ENCODE peak calls at places on chromosomes 12 and 14, in four cellular contexts. One of them, this sample, is unnamed.
A peak's percentile ranks its signal among the peaks of the same experiment; 100 is the strongest.

GRCh38 chr12:108332791-108333382 is 6.2 kb downstream of the CMKLR1 start:
- DNase-seq in activated CD4-positive, alpha-beta T cell treated with anti-CD3 and anti-CD28 coated beads, Interleukin-2, amount 10 ng/mL, durations not matched to agents 7 days and 5 days: no peak
- DNase-seq in GM04503: peak; percentile 11
- DNase-seq in left ventricle myocardium superior: peak; percentile 50
- DNase-seq in this sample: peak; percentile 62

GRCh38 chr14:67311868-67312267 is 47.7 kb downstream of the ATP6V1D start:
- DNase-seq in activated CD4-positive, alpha-beta T cell treated with anti-CD3 and anti-CD28 coated beads, Interleukin-2, amount 10 ng/mL, durations not matched to agents 7 days and 5 days: no peak
- DNase-seq in GM04503: no peak
- DNase-seq in left ventricle myocardium superior: no peak
- DNase-seq in this sample: no peak

GRCh38 chr12:51926718-51927117 is 19.4 kb downstream of the ACVRL1 start:
- DNase-seq in activated CD4-positive, alpha-beta T cell treated with anti-CD3 and anti-CD28 coated beads, Interleukin-2, amount 10 ng/mL, durations not matched to agents 7 days and 5 days: peak; percentile 58
- DNase-seq in GM04503: no peak
- DNase-seq in left ventricle myocardium superior: no peak
- DNase-seq in this sample: no peak

GRCh38 chr14:29749327-29749726 is 178.3 kb downstream of the PRKD1 start:
- DNase-seq in activated CD4-positive, alpha-beta T cell treated with anti-CD3 and anti-CD28 coated beads, Interleukin-2, amount 10 ng/mL, durations not matched to agents 7 days and 5 days: no peak
- DNase-seq in GM04503: no peak
- DNase-seq in left ventricle myocardium superior: no peak
- DNase-seq in this sample: no peak

GRCh38 chr12:128069359-128069997 is 197.5 kb upstream of the TMEM132C start:
- DNase-seq in activated CD4-positive, alpha-beta T cell treated with anti-CD3 and anti-CD28 coated beads, Interleukin-2, amount 10 ng/mL, durations not matched to agents 7 days and 5 days: peak; percentile 18
- DNase-seq in GM04503: peak; percentile 4
- DNase-seq in left ventricle myocardium superior: no peak
- DNase-seq in this sample: peak; percentile 25

GRCh38 chr12:53625373-53625945 is 723 bp downstream of the ATF7 start:
- DNase-seq in activated CD4-positive, alpha-beta T cell treated with anti-CD3 and anti-CD28 coated beads, Interleukin-2, amount 10 ng/mL, durations not matched to agents 7 days and 5 days: no peak
- DNase-seq in GM04503: no peak
- DNase-seq in left ventricle myocardium superior: no peak
- DNase-seq in this sample: no peak

GRCh38 chr12:70068743-70069142 is 174.5 kb upstream of the CNOT2 start:
- DNase-seq in activated CD4-positive, alpha-beta T cell treated with anti-CD3 and anti-CD28 coated beads, Interleukin-2, amount 10 ng/mL, durations not matched to agents 7 days and 5 days: no peak
- DNase-seq in GM04503: no peak
- DNase-seq in left ventricle myocardium superior: no peak
- DNase-seq in this sample: no peak

GRCh38 chr12:119589087-119589486 is 4.5 kb upstream of the TMEM233 start:
- DNase-seq in activated CD4-positive, alpha-beta T cell treated with anti-CD3 and anti-CD28 coated beads, Interleukin-2, amount 10 ng/mL, durations not matched to agents 7 days and 5 days: no peak
- DNase-seq in GM04503: no peak
- DNase-seq in left ventricle myocardium superior: no peak
- DNase-seq in this sample: no peak

GRCh38 chr14:105168979-105169507 is 467 bp upstream of the JAG2 start:
- DNase-seq in activated CD4-positive, alpha-beta T cell treated with anti-CD3 and anti-CD28 coated beads, Interleukin-2, amount 10 ng/mL, durations not matched to agents 7 days and 5 days: peak; percentile 36
- DNase-seq in GM04503: no peak
- DNase-seq in left ventricle myocardium superior: peak; percentile 62
- DNase-seq in this sample: no peak

GRCh38 chr12:57276935-57277563 is 26.1 kb upstream of the STAC3 start:
- DNase-seq in activated CD4-positive, alpha-beta T cell treated with anti-CD3 and anti-CD28 coated beads, Interleukin-2, amount 10 ng/mL, durations not matched to agents 7 days and 5 days: peak; percentile 13
- DNase-seq in GM04503: no peak
- DNase-seq in left ventricle myocardium superior: no peak
- DNase-seq in this sample: no peak

GRCh38 chr12:65536876-65537661 is 258.6 kb downstream of the MSRB3 start:
- DNase-seq in activated CD4-positive, alpha-beta T cell treated with anti-CD3 and anti-CD28 coated beads, Interleukin-2, amount 10 ng/mL, durations not matched to agents 7 days and 5 days: no peak
- DNase-seq in GM04503: peak; percentile 100
- DNase-seq in left ventricle myocardium superior: no peak
- DNase-seq in this sample: no peak

GRCh38 chr14:67704484-67705089 is 2.9 kb downstream of the RDH12 start:
- DNase-seq in activated CD4-positive, alpha-beta T cell treated with anti-CD3 and anti-CD28 coated beads, Interleukin-2, amount 10 ng/mL, durations not matched to agents 7 days and 5 days: peak; percentile 52
- DNase-seq in GM04503: peak; percentile 3
- DNase-seq in left ventricle myocardium superior: no peak
- DNase-seq in this sample: no peak

GRCh38 chr14:20998674-20999366 is at the start of gene SLC39A2:
- DNase-seq in activated CD4-positive, alpha-beta T cell treated with anti-CD3 and anti-CD28 coated beads, Interleukin-2, amount 10 ng/mL, durations not matched to agents 7 days and 5 days: no peak
- DNase-seq in GM04503: peak; percentile 60
- DNase-seq in left ventricle myocardium superior: peak; percentile 66
- DNase-seq in this sample: peak; percentile 70

GRCh38 chr14:89013098-89013504 is 188.7 kb downstream of the TTC8 start:
- DNase-seq in activated CD4-positive, alpha-beta T cell treated with anti-CD3 and anti-CD28 coated beads, Interleukin-2, amount 10 ng/mL, durations not matched to agents 7 days and 5 days: no peak
- DNase-seq in GM04503: no peak
- DNase-seq in left ventricle myocardium superior: no peak
- DNase-seq in this sample: no peak

GRCh38 chr14:104939666-104940410 is 15.2 kb downstream of the PLD4 start:
- DNase-seq in activated CD4-positive, alpha-beta T cell treated with anti-CD3 and anti-CD28 coated beads, Interleukin-2, amount 10 ng/mL, durations not matched to agents 7 days and 5 days: no peak
- DNase-seq in GM04503: no peak
- DNase-seq in left ventricle myocardium superior: no peak
- DNase-seq in this sample: peak; percentile 8

GRCh38 chr12:29164477-29165163 is 15.5 kb downstream of the FAR2 start:
- DNase-seq in activated CD4-positive, alpha-beta T cell treated with anti-CD3 and anti-CD28 coated beads, Interleukin-2, amount 10 ng/mL, durations not matched to agents 7 days and 5 days: no peak
- DNase-seq in GM04503: peak; percentile 60
- DNase-seq in left ventricle myocardium superior: no peak
- DNase-seq in this sample: no peak

GRCh38 chr12:109930028-109930800 is 30.1 kb downstream of the TCHP start:
- DNase-seq in activated CD4-positive, alpha-beta T cell treated with anti-CD3 and anti-CD28 coated beads, Interleukin-2, amount 10 ng/mL, durations not matched to agents 7 days and 5 days: no peak
- DNase-seq in GM04503: no peak
- DNase-seq in left ventricle myocardium superior: no peak
- DNase-seq in this sample: no peak

GRCh38 chr12:117577122-117577657 is 215.8 kb upstream of the NOS1 start:
- DNase-seq in activated CD4-positive, alpha-beta T cell treated with anti-CD3 and anti-CD28 coated beads, Interleukin-2, amount 10 ng/mL, durations not matched to agents 7 days and 5 days: no peak
- DNase-seq in GM04503: no peak
- DNase-seq in left ventricle myocardium superior: no peak
- DNase-seq in this sample: no peak

GRCh38 chr12:16568873-16569272 is 37.1 kb downstream of the LMO3 start:
- DNase-seq in activated CD4-positive, alpha-beta T cell treated with anti-CD3 and anti-CD28 coated beads, Interleukin-2, amount 10 ng/mL, durations not matched to agents 7 days and 5 days: no peak
- DNase-seq in GM04503: no peak
- DNase-seq in left ventricle myocardium superior: no peak
- DNase-seq in this sample: no peak

GRCh38 chr12:62435337-62436163 is 31.1 kb upstream of the MON2 start:
- DNase-seq in activated CD4-positive, alpha-beta T cell treated with anti-CD3 and anti-CD28 coated beads, Interleukin-2, amount 10 ng/mL, durations not matched to agents 7 days and 5 days: peak; percentile 51
- DNase-seq in GM04503: peak; percentile 8
- DNase-seq in left ventricle myocardium superior: peak; percentile 46
- DNase-seq in this sample: peak; percentile 47

GRCh38 chr12:42299392-42300308 is 26.2 kb downstream of the ZCRB1 start:
- DNase-seq in activated CD4-positive, alpha-beta T cell treated with anti-CD3 and anti-CD28 coated beads, Interleukin-2, amount 10 ng/mL, durations not matched to agents 7 days and 5 days: peak; percentile 30
- DNase-seq in GM04503: no peak
- DNase-seq in left ventricle myocardium superior: no peak
- DNase-seq in this sample: no peak

GRCh38 chr14:53016491-53016890 is 65.6 kb upstream of the FERMT2 start:
- DNase-seq in activated CD4-positive, alpha-beta T cell treated with anti-CD3 and anti-CD28 coated beads, Interleukin-2, amount 10 ng/mL, durations not matched to agents 7 days and 5 days: no peak
- DNase-seq in GM04503: no peak
- DNase-seq in left ventricle myocardium superior: no peak
- DNase-seq in this sample: no peak

GRCh38 chr12:45586486-45586885 is 143.0 kb upstream of the ARID2 start:
- DNase-seq in activated CD4-positive, alpha-beta T cell treated with anti-CD3 and anti-CD28 coated beads, Interleukin-2, amount 10 ng/mL, durations not matched to agents 7 days and 5 days: no peak
- DNase-seq in GM04503: no peak
- DNase-seq in left ventricle myocardium superior: no peak
- DNase-seq in this sample: no peak

GRCh38 chr14:21069388-21070082 is 569 bp upstream of the ARHGEF40 start:
- DNase-seq in activated CD4-positive, alpha-beta T cell treated with anti-CD3 and anti-CD28 coated beads, Interleukin-2, amount 10 ng/mL, durations not matched to agents 7 days and 5 days: no peak
- DNase-seq in GM04503: no peak
- DNase-seq in left ventricle myocardium superior: peak; percentile 66
- DNase-seq in this sample: peak; percentile 57

GRCh38 chr14:103126873-103127304 is 3.6 kb downstream of the TNFAIP2 start:
- DNase-seq in activated CD4-positive, alpha-beta T cell treated with anti-CD3 and anti-CD28 coated beads, Interleukin-2, amount 10 ng/mL, durations not matched to agents 7 days and 5 days: no peak
- DNase-seq in GM04503: no peak
- DNase-seq in left ventricle myocardium superior: peak; percentile 80
- DNase-seq in this sample: no peak

GRCh38 chr12:53505086-53505485 is 2.2 kb downstream of the NPFF start:
- DNase-seq in activated CD4-positive, alpha-beta T cell treated with anti-CD3 and anti-CD28 coated beads, Interleukin-2, amount 10 ng/mL, durations not matched to agents 7 days and 5 days: no peak
- DNase-seq in GM04503: no peak
- DNase-seq in left ventricle myocardium superior: no peak
- DNase-seq in this sample: peak; percentile 38

GRCh38 chr12:124509676-124510300 is 57.6 kb downstream of the NCOR2 start:
- DNase-seq in activated CD4-positive, alpha-beta T cell treated with anti-CD3 and anti-CD28 coated beads, Interleukin-2, amount 10 ng/mL, durations not matched to agents 7 days and 5 days: no peak
- DNase-seq in GM04503: no peak
- DNase-seq in left ventricle myocardium superior: peak; percentile 76
- DNase-seq in this sample: peak; percentile 80

GRCh38 chr14:39431416-39432178 is 636 bp downstream of the FBXO33 start:
- DNase-seq in activated CD4-positive, alpha-beta T cell treated with anti-CD3 and anti-CD28 coated beads, Interleukin-2, amount 10 ng/mL, durations not matched to agents 7 days and 5 days: peak; percentile 55
- DNase-seq in GM04503: no peak
- DNase-seq in left ventricle myocardium superior: peak; percentile 57
- DNase-seq in this sample: peak; percentile 42

GRCh38 chr12:124233041-124233836 is 61.7 kb upstream of the RFLNA start:
- DNase-seq in activated CD4-positive, alpha-beta T cell treated with anti-CD3 and anti-CD28 coated beads, Interleukin-2, amount 10 ng/mL, durations not matched to agents 7 days and 5 days: no peak
- DNase-seq in GM04503: peak; percentile 88
- DNase-seq in left ventricle myocardium superior: no peak
- DNase-seq in this sample: no peak

GRCh38 chr12:32390572-32391219 is 8.7 kb upstream of the FGD4 start:
- DNase-seq in activated CD4-positive, alpha-beta T cell treated with anti-CD3 and anti-CD28 coated beads, Interleukin-2, amount 10 ng/mL, durations not matched to agents 7 days and 5 days: peak; percentile 43
- DNase-seq in GM04503: no peak
- DNase-seq in left ventricle myocardium superior: peak; percentile 56
- DNase-seq in this sample: no peak

GRCh38 chr12:29726321-29726692 is 57.4 kb downstream of the TMTC1 start:
- DNase-seq in activated CD4-positive, alpha-beta T cell treated with anti-CD3 and anti-CD28 coated beads, Interleukin-2, amount 10 ng/mL, durations not matched to agents 7 days and 5 days: no peak
- DNase-seq in GM04503: no peak
- DNase-seq in left ventricle myocardium superior: no peak
- DNase-seq in this sample: no peak

GRCh38 chr12:2494490-2495192 is 300.1 kb upstream of the FKBP4 start:
- DNase-seq in activated CD4-positive, alpha-beta T cell treated with anti-CD3 and anti-CD28 coated beads, Interleukin-2, amount 10 ng/mL, durations not matched to agents 7 days and 5 days: no peak
- DNase-seq in GM04503: no peak
- DNase-seq in left ventricle myocardium superior: no peak
- DNase-seq in this sample: no peak

GRCh38 chr12:21516281-21516680 is 9.8 kb upstream of the SPX start:
- DNase-seq in activated CD4-positive, alpha-beta T cell treated with anti-CD3 and anti-CD28 coated beads, Interleukin-2, amount 10 ng/mL, durations not matched to agents 7 days and 5 days: no peak
- DNase-seq in GM04503: no peak
- DNase-seq in left ventricle myocardium superior: no peak
- DNase-seq in this sample: no peak

GRCh38 chr14:78164226-78164853 is 5.8 kb upstream of the NRXN3 start:
- DNase-seq in activated CD4-positive, alpha-beta T cell treated with anti-CD3 and anti-CD28 coated beads, Interleukin-2, amount 10 ng/mL, durations not matched to agents 7 days and 5 days: peak; percentile 22
- DNase-seq in GM04503: no peak
- DNase-seq in left ventricle myocardium superior: no peak
- DNase-seq in this sample: no peak

This sample was measured in left cardiac atrium.